ENCODE peak calls at places on chromosomes 3 and 15, in four cellular contexts. One of them, this sample, is unnamed.

GRCh38 chr3:126399348-126399730 is 4.6 kb downstream of the CFAP100 start:
- DNase-seq in right atrium auricular region: no peak
- DNase-seq in heart left ventricle: no peak
- DNase-seq in H9: no peak
- DNase-seq in this sample: no peak

GRCh38 chr3:130834476-130834875 is 59.4 kb upstream of the ATP2C1 start:
- DNase-seq in right atrium auricular region: no peak
- DNase-seq in heart left ventricle: no peak
- DNase-seq in H9: no peak
- DNase-seq in this sample: no peak

GRCh38 chr15:87567399-87567798 is 689.1 kb downstream of the NTRK3 start:
- DNase-seq in right atrium auricular region: no peak
- DNase-seq in heart left ventricle: no peak
- DNase-seq in H9: no peak
- DNase-seq in this sample: no peak

GRCh38 chr3:73783811-73784210 is 159.1 kb upstream of the PDZRN3 start:
- DNase-seq in right atrium auricular region: no peak
- DNase-seq in heart left ventricle: no peak
- DNase-seq in H9: no peak
- DNase-seq in this sample: no peak

GRCh38 chr3:155129396-155129795 is 49.3 kb downstream of the MME start:
- DNase-seq in right atrium auricular region: no peak
- DNase-seq in heart left ventricle: no peak
- DNase-seq in H9: no peak
- DNase-seq in this sample: no peak

GRCh38 chr3:138072816-138073215 is 42.6 kb downstream of the DZIP1L start:
- DNase-seq in right atrium auricular region: no peak
- DNase-seq in heart left ventricle: no peak
- DNase-seq in H9: peak
- DNase-seq in this sample: no peak

GRCh38 chr3:110576962-110577361 is 494.7 kb upstream of the NECTIN3 start:
- DNase-seq in right atrium auricular region: no peak
- DNase-seq in heart left ventricle: no peak
- DNase-seq in H9: peak
- DNase-seq in this sample: no peak

GRCh38 chr3:110246796-110247369 is 824.7 kb upstream of the NECTIN3 start:
- DNase-seq in right atrium auricular region: no peak
- DNase-seq in heart left ventricle: no peak
- DNase-seq in H9: no peak
- DNase-seq in this sample: no peak

GRCh38 chr15:57675481-57676181 is 30.9 kb upstream of the POLR2M start:
- DNase-seq in right atrium auricular region: no peak
- DNase-seq in heart left ventricle: no peak
- DNase-seq in H9: no peak
- DNase-seq in this sample: no peak

GRCh38 chr3:126292318-126293070 is 64.7 kb downstream of the KLF15 start:
- DNase-seq in right atrium auricular region: no peak
- DNase-seq in heart left ventricle: no peak
- DNase-seq in H9: peak
- DNase-seq in this sample: no peak

GRCh38 chr3:54309601-54310000 is 187.2 kb downstream of the CACNA2D3 start:
- DNase-seq in right atrium auricular region: no peak
- DNase-seq in heart left ventricle: no peak
- DNase-seq in H9: no peak
- DNase-seq in this sample: no peak

GRCh38 chr3:10226293-10226692 is 22.0 kb upstream of the TATDN2 start:
- DNase-seq in right atrium auricular region: no peak
- DNase-seq in heart left ventricle: no peak
- DNase-seq in H9: peak
- DNase-seq in this sample: no peak

GRCh38 chr15:41513282-41514227 is at the start of gene LTK:
- DNase-seq in right atrium auricular region: no peak
- DNase-seq in heart left ventricle: no peak
- DNase-seq in H9: peak
- DNase-seq in this sample: peak

GRCh38 chr3:54120657-54121403 is 1.5 kb upstream of the CACNA2D3 start:
- DNase-seq in right atrium auricular region: no peak
- DNase-seq in heart left ventricle: peak
- DNase-seq in H9: peak
- DNase-seq in this sample: peak

GRCh38 chr3:59821274-59821673 is 771.4 kb upstream of the CFAP20DC start:
- DNase-seq in right atrium auricular region: no peak
- DNase-seq in heart left ventricle: no peak
- DNase-seq in H9: no peak
- DNase-seq in this sample: no peak

GRCh38 chr15:39172380-39173281 is 408.2 kb upstream of the THBS1 start:
- DNase-seq in right atrium auricular region: no peak
- DNase-seq in heart left ventricle: peak
- DNase-seq in H9: peak
- DNase-seq in this sample: no peak

GRCh38 chr3:156388469-156389150 is 166.3 kb downstream of the SSR3 start:
- DNase-seq in right atrium auricular region: no peak
- DNase-seq in heart left ventricle: peak
- DNase-seq in H9: no peak
- DNase-seq in this sample: no peak

GRCh38 chr3:188316021-188316722 is 162.2 kb downstream of the LPP start:
- DNase-seq in right atrium auricular region: no peak
- DNase-seq in heart left ventricle: no peak
- DNase-seq in H9: no peak
- DNase-seq in this sample: no peak

GRCh38 chr3:54916722-54917121 is 11.1 kb downstream of the LRTM1 start:
- DNase-seq in right atrium auricular region: no peak
- DNase-seq in heart left ventricle: no peak
- DNase-seq in H9: no peak
- DNase-seq in this sample: no peak

GRCh38 chr15:48072941-48073340 is 47.8 kb upstream of the SLC24A5 start:
- DNase-seq in right atrium auricular region: no peak
- DNase-seq in heart left ventricle: no peak
- DNase-seq in H9: no peak
- DNase-seq in this sample: no peak

GRCh38 chr15:83775738-83776137 is 121.8 kb downstream of the ADAMTSL3 start:
- DNase-seq in right atrium auricular region: no peak
- DNase-seq in heart left ventricle: no peak
- DNase-seq in H9: no peak
- DNase-seq in this sample: no peak

GRCh38 chr3:23778451-23778850 is 27.3 kb upstream of the UBE2E1 start:
- DNase-seq in right atrium auricular region: no peak
- DNase-seq in heart left ventricle: no peak
- DNase-seq in H9: no peak
- DNase-seq in this sample: no peak

GRCh38 chr3:87437765-87438164 is 161.4 kb upstream of the POU1F1 start:
- DNase-seq in right atrium auricular region: no peak
- DNase-seq in heart left ventricle: no peak
- DNase-seq in H9: no peak
- DNase-seq in this sample: no peak

GRCh38 chr3:150759319-150759718 is 3.6 kb downstream of the SIAH2 start:
- DNase-seq in right atrium auricular region: no peak
- DNase-seq in heart left ventricle: no peak
- DNase-seq in H9: no peak
- DNase-seq in this sample: no peak

GRCh38 chr3:38119802-38120689 is 16.9 kb downstream of the ACAA1 start:
- DNase-seq in right atrium auricular region: no peak
- DNase-seq in heart left ventricle: no peak
- DNase-seq in H9: peak
- DNase-seq in this sample: no peak

GRCh38 chr3:187667526-187667925 is 2.7 kb downstream of the SST start:
- DNase-seq in right atrium auricular region: no peak
- DNase-seq in heart left ventricle: no peak
- DNase-seq in H9: no peak
- DNase-seq in this sample: no peak

GRCh38 chr3:188176476-188176875 is 22.5 kb downstream of the LPP start:
- DNase-seq in right atrium auricular region: no peak
- DNase-seq in heart left ventricle: no peak
- DNase-seq in H9: no peak
- DNase-seq in this sample: no peak

GRCh38 chr15:40439461-40440299 is 1.1 kb upstream of the BAHD1 start:
- DNase-seq in right atrium auricular region: no peak
- DNase-seq in heart left ventricle: peak
- DNase-seq in H9: peak
- DNase-seq in this sample: peak

GRCh38 chr3:59660376-59660775 is 610.6 kb upstream of the CFAP20DC start:
- DNase-seq in right atrium auricular region: no peak
- DNase-seq in heart left ventricle: no peak
- DNase-seq in H9: no peak
- DNase-seq in this sample: no peak

GRCh38 chr15:84929795-84930371 is 45.4 kb downstream of the SLC28A1 start:
- DNase-seq in right atrium auricular region: no peak
- DNase-seq in heart left ventricle: no peak
- DNase-seq in H9: no peak
- DNase-seq in this sample: peak

GRCh38 chr3:50154476-50154839 is 666 bp upstream of the SEMA3F start:
- DNase-seq in right atrium auricular region: no peak
- DNase-seq in heart left ventricle: no peak
- DNase-seq in H9: no peak
- DNase-seq in this sample: peak

GRCh38 chr3:194130807-194131589 is 5.0 kb upstream of the HES1 start:
- DNase-seq in right atrium auricular region: no peak
- DNase-seq in heart left ventricle: no peak
- DNase-seq in H9: no peak
- DNase-seq in this sample: no peak

GRCh38 chr15:48385431-48385830 is 54.2 kb downstream of the DUT start:
- DNase-seq in right atrium auricular region: no peak
- DNase-seq in heart left ventricle: no peak
- DNase-seq in H9: no peak
- DNase-seq in this sample: no peak

GRCh38 chr3:44184319-44184953 is 57.2 kb upstream of the TOPAZ1 start:
- DNase-seq in right atrium auricular region: no peak
- DNase-seq in heart left ventricle: no peak
- DNase-seq in H9: no peak
- DNase-seq in this sample: peak

GRCh38 chr15:69780981-69781380 is 316.7 kb downstream of the TLE3 start:
- DNase-seq in right atrium auricular region: no peak
- DNase-seq in heart left ventricle: no peak
- DNase-seq in H9: no peak
- DNase-seq in this sample: no peak

GRCh38 chr3:128448491-128448890 is 18.2 kb downstream of the DNAJB8 start:
- DNase-seq in right atrium auricular region: no peak
- DNase-seq in heart left ventricle: no peak
- DNase-seq in H9: no peak
- DNase-seq in this sample: no peak

GRCh38 chr3:42730706-42731420 is 28.3 kb upstream of the HHATL start:
- DNase-seq in right atrium auricular region: peak
- DNase-seq in heart left ventricle: no peak
- DNase-seq in H9: peak
- DNase-seq in this sample: no peak

GRCh38 chr3:42732829-42733459 is 30.3 kb upstream of the HHATL start:
- DNase-seq in right atrium auricular region: peak
- DNase-seq in heart left ventricle: no peak
- DNase-seq in H9: peak
- DNase-seq in this sample: no peak

GRCh38 chr3:42730294-42730693 is 27.7 kb upstream of the HHATL start:
- DNase-seq in right atrium auricular region: peak
- DNase-seq in heart left ventricle: peak
- DNase-seq in H9: peak
- DNase-seq in this sample: no peak

GRCh38 chr3:42732196-42732828 is 29.7 kb upstream of the HHATL start:
- DNase-seq in right atrium auricular region: peak
- DNase-seq in heart left ventricle: no peak
- DNase-seq in H9: peak
- DNase-seq in this sample: no peak

GRCh38 chr3:42731476-42732195 is 29.0 kb upstream of the HHATL start:
- DNase-seq in right atrium auricular region: peak
- DNase-seq in heart left ventricle: no peak
- DNase-seq in H9: peak
- DNase-seq in this sample: no peak
- H3K27ac ChIP-seq in right atrium auricular region: peak
- H3K27ac ChIP-seq in heart left ventricle: peak
- H3K27ac ChIP-seq in H9: no peak
- H3K27ac ChIP-seq in this sample: no peak

DNA sequence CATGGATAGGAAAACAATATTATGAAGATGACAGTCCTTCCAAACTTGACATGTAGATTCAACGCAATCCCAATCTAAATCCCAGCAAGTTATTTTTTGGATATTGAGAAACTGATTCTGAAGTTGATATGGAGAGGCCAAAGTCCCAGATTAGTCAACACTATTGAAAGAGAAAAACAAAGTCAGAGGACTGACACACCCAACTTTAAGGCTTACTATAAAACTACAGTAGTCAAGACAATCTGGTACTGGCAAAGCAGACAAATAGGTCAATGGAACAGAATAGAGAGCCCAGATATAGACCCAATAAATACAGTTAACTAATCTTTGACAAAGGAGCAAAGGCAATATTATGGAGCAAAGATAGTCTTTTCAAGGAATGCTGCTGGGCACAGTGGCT is 119.2 kb upstream of the ASB14 start:
- DNase-seq in right atrium auricular region: no peak
- DNase-seq in heart left ventricle: no peak
- DNase-seq in H9: no peak
- DNase-seq in this sample: no peak
- H3K27ac ChIP-seq in right atrium auricular region: no peak
- H3K27ac ChIP-seq in heart left ventricle: no peak
- H3K27ac ChIP-seq in H9: no peak
- H3K27ac ChIP-seq in this sample: no peak

DNA sequence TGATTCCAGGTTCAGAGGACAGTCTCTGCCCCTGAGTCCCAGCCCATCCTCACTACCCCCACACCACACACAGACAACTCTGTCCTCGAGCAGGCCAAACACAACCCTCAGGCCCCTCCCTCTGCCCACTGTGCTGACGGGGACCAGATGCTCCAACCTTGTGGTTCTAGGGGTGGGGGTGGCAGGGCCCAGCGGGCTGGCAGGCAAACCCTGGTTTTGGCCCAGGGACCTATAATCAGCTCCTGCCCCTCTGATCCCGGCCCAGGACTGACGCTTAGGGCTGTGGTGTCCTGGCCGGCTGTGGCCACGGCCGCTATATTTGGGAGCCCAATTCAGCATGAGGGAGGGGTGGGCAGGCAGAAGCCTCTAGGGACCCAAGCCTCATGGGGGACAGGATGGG is 5.1 kb upstream of the MYL3 start:
- DNase-seq in right atrium auricular region: no peak
- DNase-seq in heart left ventricle: no peak
- DNase-seq in H9: no peak
- DNase-seq in this sample: peak
- H3K27ac ChIP-seq in right atrium auricular region: peak
- H3K27ac ChIP-seq in heart left ventricle: peak
- H3K27ac ChIP-seq in H9: no peak
- H3K27ac ChIP-seq in this sample: no peak

GRCh38 chr3:120302361-120302760 is 17.3 kb upstream of the GPR156 start:
- DNase-seq in right atrium auricular region: no peak
- DNase-seq in heart left ventricle: no peak
- DNase-seq in H9: no peak
- DNase-seq in this sample: no peak
- H3K27ac ChIP-seq in right atrium auricular region: no peak
- H3K27ac ChIP-seq in heart left ventricle: no peak
- H3K27ac ChIP-seq in H9: no peak
- H3K27ac ChIP-seq in this sample: no peak

This sample was measured in SK-N-SH.